ENCODE peak calls at places on chromosomes 4 and X, in five cellular contexts. One of them, this sample, is unnamed.

GRCh38 chr4:172142331-172142738 is 329.1 kb downstream of the GALNTL6 start:
- DNase-seq in HCT116: no peak
- DNase-seq in psoas muscle: no peak
- DNase-seq in IMR-90: peak; percentile 22
- DNase-seq in Peyer's patch: no peak
- DNase-seq in this sample: peak; percentile 57

GRCh38 chr4:164536829-164537228 is 217.1 kb upstream of the SMIM31 start:
- DNase-seq in psoas muscle: peak; percentile 14
- DNase-seq in Peyer's patch: no peak
- DNase-seq in IMR-90: peak; percentile 7
- DNase-seq in HCT116: peak; percentile 48
- DNase-seq in this sample: peak; percentile 94

GRCh38 chr4:137124278-137124932 is 407.9 kb downstream of the PCDH18 start:
- DNase-seq in Peyer's patch: no peak
- DNase-seq in psoas muscle: no peak
- DNase-seq in IMR-90: peak; percentile 79
- DNase-seq in HCT116: peak; percentile 53
- DNase-seq in this sample: peak; percentile 73

GRCh38 chr4:7630559-7631287 is 196.0 kb upstream of the PSAPL1 start:
- DNase-seq in IMR-90: peak; percentile 89
- DNase-seq in psoas muscle: peak; percentile 83
- DNase-seq in HCT116: peak; percentile 33
- DNase-seq in Peyer's patch: no peak
- DNase-seq in this sample: peak; percentile 91

GRCh38 chrX:42384956-42385355 is 393.0 kb downstream of the PPP1R2C start:
- DNase-seq in Peyer's patch: no peak
- DNase-seq in psoas muscle: no peak
- DNase-seq in HCT116: no peak
- DNase-seq in IMR-90: no peak
- DNase-seq in this sample: no peak

GRCh38 chrX:153828723-153829548 is 1.4 kb downstream of the PDZD4 start:
- DNase-seq in Peyer's patch: no peak
- DNase-seq in IMR-90: no peak
- DNase-seq in psoas muscle: no peak
- DNase-seq in HCT116: no peak
- DNase-seq in this sample: no peak

GRCh38 chr4:110188113-110188512 is 10.3 kb downstream of the ELOVL6 start:
- DNase-seq in HCT116: no peak
- DNase-seq in psoas muscle: no peak
- DNase-seq in Peyer's patch: no peak
- DNase-seq in IMR-90: no peak
- DNase-seq in this sample: no peak

GRCh38 chrX:154515803-154516654 is at the start of gene FAM3A:
- DNase-seq in HCT116: peak; percentile 65
- DNase-seq in IMR-90: peak; percentile 85
- DNase-seq in psoas muscle: peak; percentile 97
- DNase-seq in Peyer's patch: peak; percentile 91
- DNase-seq in this sample: peak; percentile 87

GRCh38 chr4:107689912-107690587 is 30.0 kb downstream of the PAPSS1 start:
- DNase-seq in IMR-90: peak; percentile 94
- DNase-seq in Peyer's patch: no peak
- DNase-seq in HCT116: peak; percentile 60
- DNase-seq in psoas muscle: no peak
- DNase-seq in this sample: peak; percentile 86

GRCh38 chrX:35826503-35826902 is 28.4 kb downstream of the MAGEB16 start:
- DNase-seq in IMR-90: no peak
- DNase-seq in psoas muscle: no peak
- DNase-seq in HCT116: no peak
- DNase-seq in Peyer's patch: no peak
- DNase-seq in this sample: no peak

GRCh38 chr4:32790803-32791202 is 2070.6 kb downstream of the PCDH7 start:
- DNase-seq in Peyer's patch: no peak
- DNase-seq in psoas muscle: no peak
- DNase-seq in IMR-90: no peak
- DNase-seq in HCT116: no peak
- DNase-seq in this sample: no peak

GRCh38 chrX:54447461-54447860 is 7.3 kb downstream of the TSR2 start:
- DNase-seq in IMR-90: no peak
- DNase-seq in HCT116: no peak
- DNase-seq in psoas muscle: no peak
- DNase-seq in Peyer's patch: no peak
- DNase-seq in this sample: no peak

GRCh38 chr4:146342600-146343192 is 128.4 kb downstream of the REELD1 start:
- DNase-seq in psoas muscle: no peak
- DNase-seq in HCT116: no peak
- DNase-seq in Peyer's patch: no peak
- DNase-seq in IMR-90: peak; percentile 47
- DNase-seq in this sample: peak; percentile 63

GRCh38 chrX:38804481-38805293 is 3.4 kb downstream of the MID1IP1 start:
- DNase-seq in Peyer's patch: peak; percentile 17
- DNase-seq in psoas muscle: peak; percentile 72
- DNase-seq in IMR-90: no peak
- DNase-seq in HCT116: no peak
- DNase-seq in this sample: no peak

GRCh38 chr4:133186845-133187244 is 37.8 kb downstream of the PCDH10 start:
- DNase-seq in IMR-90: peak; percentile 0
- DNase-seq in psoas muscle: no peak
- DNase-seq in Peyer's patch: no peak
- DNase-seq in HCT116: no peak
- DNase-seq in this sample: peak; percentile 66

GRCh38 chrX:154733072-154733425 is 17.8 kb downstream of the GAB3 start:
- DNase-seq in Peyer's patch: no peak
- DNase-seq in HCT116: no peak
- DNase-seq in IMR-90: no peak
- DNase-seq in psoas muscle: no peak
- DNase-seq in this sample: no peak

GRCh38 chrX:111349934-111350333 is 62.1 kb downstream of the DCX start:
- DNase-seq in Peyer's patch: no peak
- DNase-seq in psoas muscle: no peak
- DNase-seq in HCT116: no peak
- DNase-seq in IMR-90: no peak
- DNase-seq in this sample: no peak

GRCh38 chr4:119725688-119726330 is 97.2 kb upstream of the PDE5A start:
- DNase-seq in HCT116: no peak
- DNase-seq in IMR-90: peak; percentile 70
- DNase-seq in psoas muscle: no peak
- DNase-seq in Peyer's patch: no peak
- DNase-seq in this sample: peak; percentile 22

GRCh38 chr4:133493776-133494175 is 344.7 kb downstream of the PCDH10 start:
- DNase-seq in IMR-90: no peak
- DNase-seq in Peyer's patch: no peak
- DNase-seq in HCT116: no peak
- DNase-seq in psoas muscle: no peak
- DNase-seq in this sample: no peak

GRCh38 chrX:120790118-120790517 is 85.5 kb downstream of the CT47B1 start:
- DNase-seq in IMR-90: peak; percentile 71
- DNase-seq in Peyer's patch: no peak
- DNase-seq in HCT116: peak; percentile 38
- DNase-seq in psoas muscle: no peak
- DNase-seq in this sample: peak; percentile 81

GRCh38 chr4:156941940-156942548 is 29.6 kb downstream of the PDGFC start:
- DNase-seq in HCT116: no peak
- DNase-seq in IMR-90: peak; percentile 97
- DNase-seq in Peyer's patch: no peak
- DNase-seq in psoas muscle: no peak
- DNase-seq in this sample: peak; percentile 96

GRCh38 chrX:8987672-8988250 is 46.2 kb downstream of the FAM9B start:
- DNase-seq in HCT116: no peak
- DNase-seq in IMR-90: no peak
- DNase-seq in psoas muscle: no peak
- DNase-seq in Peyer's patch: peak; percentile 38
- DNase-seq in this sample: no peak

GRCh38 chrX:55142919-55143310 is 54.1 kb downstream of the PAGE2 start:
- DNase-seq in IMR-90: no peak
- DNase-seq in HCT116: no peak
- DNase-seq in psoas muscle: no peak
- DNase-seq in Peyer's patch: no peak
- DNase-seq in this sample: no peak

GRCh38 chrX:118971552-118971951 is 2.9 kb upstream of the LONRF3 start:
- DNase-seq in IMR-90: no peak
- DNase-seq in HCT116: no peak
- DNase-seq in Peyer's patch: no peak
- DNase-seq in psoas muscle: no peak
- DNase-seq in this sample: no peak

GRCh38 chr4:176791591-176792347 is 953 bp downstream of the VEGFC start:
- DNase-seq in psoas muscle: peak; percentile 52
- DNase-seq in HCT116: no peak
- DNase-seq in Peyer's patch: no peak
- DNase-seq in IMR-90: peak; percentile 54
- DNase-seq in this sample: peak; percentile 67

GRCh38 chr4:40182041-40182440 is 14.8 kb upstream of the RHOH start:
- DNase-seq in psoas muscle: no peak
- DNase-seq in HCT116: no peak
- DNase-seq in IMR-90: no peak
- DNase-seq in Peyer's patch: no peak
- DNase-seq in this sample: no peak

GRCh38 chr4:113591982-113592381 is 169.6 kb downstream of the CAMK2D start:
- DNase-seq in IMR-90: peak; percentile 44
- DNase-seq in psoas muscle: no peak
- DNase-seq in Peyer's patch: no peak
- DNase-seq in HCT116: no peak
- DNase-seq in this sample: peak; percentile 58

GRCh38 chr4:113601636-113602035 is 159.9 kb downstream of the CAMK2D start:
- DNase-seq in HCT116: no peak
- DNase-seq in IMR-90: no peak
- DNase-seq in psoas muscle: no peak
- DNase-seq in Peyer's patch: no peak
- DNase-seq in this sample: no peak

GRCh38 chr4:113594231-113594556 is 167.3 kb downstream of the CAMK2D start:
- DNase-seq in Peyer's patch: no peak
- DNase-seq in psoas muscle: no peak
- DNase-seq in HCT116: no peak
- DNase-seq in IMR-90: no peak
- DNase-seq in this sample: no peak

GRCh38 chr4:113593400-113594230 is 167.9 kb downstream of the CAMK2D start:
- DNase-seq in IMR-90: no peak
- DNase-seq in psoas muscle: no peak
- DNase-seq in HCT116: no peak
- DNase-seq in Peyer's patch: no peak
- DNase-seq in this sample: no peak

DNA sequence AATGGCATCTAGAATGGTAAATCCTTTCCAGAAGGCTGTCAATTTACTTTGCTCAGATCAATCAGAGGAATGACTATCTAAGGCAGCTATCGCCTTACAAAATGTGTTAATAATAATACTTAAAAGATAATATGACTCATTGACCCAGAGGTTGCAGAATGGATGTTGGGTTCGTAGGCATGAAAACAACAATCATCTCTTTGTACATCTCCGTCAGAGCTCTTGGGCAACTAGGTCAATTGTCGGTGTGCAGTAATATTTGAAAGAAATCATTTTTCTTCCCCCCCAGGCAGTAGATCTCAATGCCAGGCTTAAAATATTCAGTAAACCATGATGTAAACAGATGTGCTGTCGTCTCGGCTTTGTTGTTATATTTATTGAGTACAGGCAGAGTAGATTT is 165.1 kb downstream of the CAMK2D start:
- DNase-seq in Peyer's patch: no peak
- DNase-seq in psoas muscle: no peak
- DNase-seq in IMR-90: no peak
- DNase-seq in HCT116: peak; percentile 21
- DNase-seq in this sample: no peak
- TF ChIP-seq CTCF in Peyer's patch: no peak
- TF ChIP-seq CTCF in psoas muscle: no peak
- TF ChIP-seq CTCF in IMR-90: no peak
- TF ChIP-seq CTCF in HCT116: no peak
- TF ChIP-seq CTCF in this sample: no peak

DNA sequence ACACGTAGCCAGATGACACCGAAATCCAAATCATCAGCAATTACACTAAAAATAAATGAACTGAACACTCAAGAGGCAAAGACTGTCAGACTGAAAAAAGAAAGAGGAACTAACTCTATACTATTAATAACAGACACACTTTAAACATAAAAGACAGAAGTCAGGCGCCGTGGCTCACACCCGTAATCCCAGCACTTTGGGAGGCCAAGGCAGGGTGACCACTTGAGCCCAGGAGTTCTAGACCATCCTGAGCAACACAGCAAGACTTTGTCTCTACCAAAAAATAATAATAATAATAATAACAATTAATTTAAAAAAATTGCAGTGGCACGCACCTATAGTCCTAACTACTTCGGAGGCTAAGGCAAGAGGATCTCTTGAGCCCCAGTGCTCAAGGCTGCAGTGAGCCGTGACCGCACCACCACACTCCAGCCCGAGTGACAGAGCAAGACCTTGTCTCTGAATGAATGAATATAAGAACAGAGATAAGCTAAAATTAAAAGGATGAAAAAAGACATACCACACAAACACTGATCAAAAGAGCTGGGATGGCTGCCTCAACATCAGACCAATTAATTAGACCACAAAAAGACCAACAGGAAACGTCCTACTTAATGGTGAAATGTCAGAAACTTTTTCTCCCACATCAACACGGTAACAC is 29.9 kb downstream of the CTBP1 start:
- DNase-seq in IMR-90: no peak
- DNase-seq in psoas muscle: no peak
- DNase-seq in HCT116: no peak
- DNase-seq in Peyer's patch: peak; percentile 72
- DNase-seq in this sample: no peak
- H3K4me3 ChIP-seq in IMR-90: no peak overlapping the region
- H3K4me3 ChIP-seq in psoas muscle: no peak overlapping the region
- H3K4me3 ChIP-seq in HCT116: no peak overlapping the region
- H3K4me3 ChIP-seq in Peyer's patch: no peak overlapping the region
- H3K4me3 ChIP-seq in this sample: no peak overlapping the region

GRCh38 chr4:27861802-27862201 is 1001.2 kb downstream of the STIM2 start:
- DNase-seq in IMR-90: peak; percentile 61
- DNase-seq in psoas muscle: no peak
- DNase-seq in Peyer's patch: no peak
- DNase-seq in HCT116: no peak
- DNase-seq in this sample: peak; percentile 66

GRCh38 chr4:27861381-27861787 is 1000.7 kb downstream of the STIM2 start:
- DNase-seq in HCT116: peak; percentile 57
- DNase-seq in Peyer's patch: no peak
- DNase-seq in IMR-90: peak; percentile 47
- DNase-seq in psoas muscle: no peak
- DNase-seq in this sample: peak; percentile 44
- TF ChIP-seq CTCF in HCT116: peak; percentile 78
- TF ChIP-seq CTCF in Peyer's patch: no peak
- TF ChIP-seq CTCF in IMR-90: peak; percentile 57
- TF ChIP-seq CTCF in psoas muscle: peak; percentile 9
- TF ChIP-seq CTCF in this sample: peak; percentile 51

GRCh38 chr4:6345096-6345830 is 75.6 kb downstream of the WFS1 start:
- DNase-seq in psoas muscle: no peak
- DNase-seq in Peyer's patch: no peak
- DNase-seq in IMR-90: no peak
- DNase-seq in HCT116: no peak
- DNase-seq in this sample: no peak

GRCh38 chr4:6342530-6343293 is 73.1 kb downstream of the WFS1 start:
- DNase-seq in Peyer's patch: no peak
- DNase-seq in HCT116: no peak
- DNase-seq in psoas muscle: no peak
- DNase-seq in IMR-90: peak; percentile 27
- DNase-seq in this sample: no peak

GRCh38 chr4:6345866-6346265 is 76.2 kb downstream of the WFS1 start:
- DNase-seq in psoas muscle: peak; percentile 21
- DNase-seq in HCT116: no peak
- DNase-seq in Peyer's patch: no peak
- DNase-seq in IMR-90: no peak
- DNase-seq in this sample: no peak

GRCh38 chr4:6341696-6342095 is 72.0 kb downstream of the WFS1 start:
- DNase-seq in psoas muscle: no peak
- DNase-seq in IMR-90: no peak
- DNase-seq in Peyer's patch: no peak
- DNase-seq in HCT116: no peak
- DNase-seq in this sample: no peak

GRCh38 chr4:6343950-6344408 is 74.3 kb downstream of the WFS1 start:
- DNase-seq in HCT116: peak; percentile 79
- DNase-seq in psoas muscle: no peak
- DNase-seq in Peyer's patch: no peak
- DNase-seq in IMR-90: peak; percentile 80
- DNase-seq in this sample: peak; percentile 44
- H3K4me3 ChIP-seq in HCT116: peak overlapping the region; percentile 8
- H3K4me3 ChIP-seq in psoas muscle: no peak overlapping the region
- H3K4me3 ChIP-seq in Peyer's patch: no peak overlapping the region
- H3K4me3 ChIP-seq in IMR-90: no peak overlapping the region
- H3K4me3 ChIP-seq in this sample: no peak overlapping the region